ENCODE peak calls at places on chromosome 6, in nine cellular contexts. U is heart left ventricle; I is GM10248; H is CD8-positive, alpha-beta memory T cell; B is fibroblast of the aortic adventitia; M is lung; W is anterior cingulate cortex; X is Peyer's patch; F is Kasumi-1. Q is an unnamed sample.

GRCh38 chr6:82914511-82914910 is 151.1 kb downstream of the UBE3D start:
- DNase-seq in U (no peak), I (no peak), H (no peak), B (no peak), M (no peak), W (no peak), X (no peak), F (no peak), Q (no peak)

GRCh38 chr6:112253842-112254816 is at the start of gene LAMA4:
- DNase-seq in U (peak; percentile 66), I (peak; percentile 15), H (no peak), B (peak; percentile 81), M (peak; percentile 29), W (peak; percentile 30), X (no peak), F (peak; percentile 45), Q (no peak)

GRCh38 chr6:151101811-151102694 is 137.7 kb upstream of the AKAP12 start:
- DNase-seq in U (no peak), I (no peak), H (no peak), B (no peak), M (no peak), W (no peak), X (no peak), F (no peak), Q (no peak)

GRCh38 chr6:43772571-43773049 is 2.6 kb downstream of the VEGFA start:
- DNase-seq in U (peak; percentile 56), I (no peak), H (no peak), B (no peak), M (no peak), W (peak; percentile 51), X (no peak), F (no peak), Q (peak; percentile 52)

GRCh38 chr6:144586986-144587385 is 301.9 kb downstream of the UTRN start:
- DNase-seq in U (no peak), I (no peak), H (no peak), B (no peak), M (no peak), W (no peak), X (no peak), F (no peak), Q (no peak)

GRCh38 chr6:2563635-2564034 is 187.1 kb downstream of the MYLK4 start:
- DNase-seq in U (no peak), I (peak; percentile 59), H (no peak), B (peak; percentile 28), M (no peak), W (no peak), X (no peak), F (no peak), Q (peak; percentile 65)

GRCh38 chr6:80502871-80503270 is 396.4 kb downstream of the BCKDHB start:
- DNase-seq in U (no peak), I (no peak), H (no peak), B (peak; percentile 18), M (no peak), W (no peak), X (no peak), F (no peak), Q (no peak)

GRCh38 chr6:101517632-101518031 is 124.1 kb downstream of the GRIK2 start:
- DNase-seq in U (no peak), I (no peak), H (no peak), B (no peak), M (no peak), W (no peak), X (no peak), F (no peak), Q (no peak)

GRCh38 chr6:46926481-46926880 is 4.7 kb upstream of the ADGRF5 start:
- DNase-seq in U (no peak), I (no peak), H (no peak), B (no peak), M (no peak), W (no peak), X (no peak), F (no peak), Q (no peak)

GRCh38 chr6:113634352-113635163 is 222.6 kb upstream of the MARCKS start:
- DNase-seq in U (no peak), I (peak; percentile 39), H (no peak), B (peak; percentile 80), M (no peak), W (no peak), X (no peak), F (peak; percentile 38), Q (peak; percentile 19)

GRCh38 chr6:157478926-157479325 is 97.9 kb downstream of the ZDHHC14 start:
- DNase-seq in U (no peak), I (no peak), H (no peak), B (no peak), M (no peak), W (no peak), X (no peak), F (no peak), Q (no peak)

GRCh38 chr6:11425431-11425871 is 112.1 kb upstream of the TMEM170B start:
- DNase-seq in U (no peak), I (no peak), H (no peak), B (no peak), M (no peak), W (no peak), X (no peak), F (no peak), Q (no peak)

GRCh38 chr6:96249748-96250147 is 234.0 kb downstream of the FUT9 start:
- DNase-seq in U (no peak), I (no peak), H (no peak), B (no peak), M (no peak), W (no peak), X (no peak), F (no peak), Q (no peak)

GRCh38 chr6:5697508-5697907 is 309.2 kb downstream of the NRN1 start:
- DNase-seq in U (no peak), I (no peak), H (no peak), B (no peak), M (no peak), W (no peak), X (no peak), F (no peak), Q (no peak)